ENCODE peak calls at places on chromosomes 12 and 14, in six cellular contexts. E is SK-N-SH; V is aorta; R is KG1; O is activated T-cell treated with anti-CD3 and anti-CD28 coated beads, Interleukin-2, amount 50 U/mL, for 72 hours; Z is T-helper 9 cell. L is an unnamed sample.

GRCh38 chr12:121582583-121583333 is 1.9 kb upstream of the KDM2B start:
- DNase-seq in V (no peak), R (no peak), Z (no peak), O (no peak), E (no peak), L (peak)

GRCh38 chr12:107760817-107761501 is at the start of gene PRDM4:
- DNase-seq in Z (peak), E (peak), O (peak), V (peak), R (peak), L (peak)

GRCh38 chr12:119835068-119835467 is 42.1 kb downstream of the CIT start:
- DNase-seq in Z (no peak), R (no peak), O (no peak), E (no peak), V (no peak), L (peak)

GRCh38 chr14:30657606-30658163 is 35.6 kb downstream of the SCFD1 start:
- DNase-seq in E (no peak), Z (no peak), O (no peak), R (no peak), V (no peak), L (no peak)

GRCh38 chr14:93303659-93304058 is 29.2 kb downstream of the BTBD7 start:
- DNase-seq in V (no peak), E (no peak), Z (no peak), R (no peak), O (no peak), L (no peak)

GRCh38 chr12:51521554-51522276 is 69.3 kb upstream of the SCN8A start:
- DNase-seq in Z (no peak), O (no peak), V (no peak), R (no peak), E (no peak), L (no peak)

GRCh38 chr12:10363922-10364838 is 25.7 kb downstream of the KLRK1 start:
- DNase-seq in E (no peak), V (peak), Z (no peak), O (peak), R (peak), L (no peak)

GRCh38 chr14:54354096-54354495 is 42.7 kb upstream of the CDKN3 start:
- DNase-seq in R (no peak), Z (no peak), E (no peak), V (no peak), O (no peak), L (no peak)

GRCh38 chr12:21433525-21433924 is 3.9 kb upstream of the PYROXD1 start:
- DNase-seq in O (no peak), Z (no peak), R (no peak), V (no peak), E (no peak), L (no peak)

GRCh38 chr12:126338031-126338441 is 1272.8 kb downstream of the AACS start:
- DNase-seq in Z (no peak), E (no peak), V (no peak), R (no peak), O (no peak), L (no peak)

GRCh38 chr12:50979369-50980052 is 27.2 kb downstream of the HIGD1C start:
- DNase-seq in Z (no peak), R (no peak), O (peak), V (no peak), E (no peak), L (no peak)

GRCh38 chr14:105901226-105901625 is 374.8 kb downstream of the TMEM121 start:
- DNase-seq in E (no peak), O (no peak), R (no peak), Z (no peak), V (no peak), L (peak)

L was measured in WTC11.